ENCODE peak calls at places on chromosomes 16 and 17, in nine cellular contexts. Y is mucosa of descending colon; D is activated CD8-positive, alpha-beta memory T cell treated with anti-CD3 and anti-CD28 coated beads for 4 hours; R is A172; K is HT-29; U is stimulated activated CD8-positive, alpha-beta memory T cell treated with anti-CD3 and anti-CD28 coated beads, Interleukin-4, amount 100 ng/mL, for 1 hour; O is GM23248; S is globus pallidus; M is EL. C is an unnamed sample.

GRCh38 chr17:57445772-57446472 is 189.6 kb downstream of the MSI2 start:
- DNase-seq in U (no peak), K (no peak), Y (no peak), S (no peak), R (no peak), D (no peak), O (no peak), M (no peak), C (no peak)

GRCh38 chr16:56262148-56262878 is 71.0 kb downstream of the GNAO1 start:
- DNase-seq in M (no peak), D (no peak), R (no peak), U (no peak), O (no peak), S (no peak), Y (no peak), K (no peak), C (no peak)

GRCh38 chr17:76382803-76383644 is 1.4 kb upstream of the SPHK1 start:
- DNase-seq in D (peak; percentile 41), R (no peak), O (peak; percentile 89), U (peak; percentile 29), S (no peak), M (peak; percentile 85), Y (peak; percentile 77), K (peak; percentile 32), C (peak; percentile 89)

GRCh38 chr17:51259574-51260236 is at the start of gene MBTD1:
- DNase-seq in U (peak; percentile 90), S (peak; percentile 96), O (peak; percentile 92), Y (peak; percentile 94), M (peak; percentile 95), D (peak; percentile 90), R (peak; percentile 90), K (peak; percentile 95), C (peak; percentile 98)

GRCh38 chr17:71631483-71631882 is 489.3 kb upstream of the SOX9 start:
- DNase-seq in D (no peak), S (no peak), U (no peak), O (peak; percentile 63), M (peak; percentile 80), K (no peak), R (peak; percentile 87), Y (no peak), C (no peak)

GRCh38 chr17:77794846-77795245 is 163.7 kb upstream of the TNRC6C start:
- DNase-seq in O (no peak), U (no peak), S (no peak), R (no peak), Y (no peak), D (no peak), K (no peak), M (no peak), C (peak; percentile 30)

GRCh38 chr16:3548445-3548844 is 28.8 kb downstream of the NLRC3 start:
- DNase-seq in S (no peak), O (no peak), M (no peak), U (no peak), Y (no peak), D (no peak), R (no peak), K (no peak), C (no peak)

GRCh38 chr17:83109793-83110645 is 30.6 kb downstream of the METRNL start:
- DNase-seq in S (no peak), Y (peak; percentile 82), M (peak; percentile 99), K (peak; percentile 94), R (peak; percentile 100), U (no peak), O (peak; percentile 99), D (no peak), C (peak; percentile 97)

GRCh38 chr17:17983376-17983775 is 10.7 kb downstream of the DRC3 start:
- DNase-seq in Y (no peak), U (no peak), S (no peak), D (no peak), O (no peak), K (no peak), R (no peak), M (no peak), C (no peak)

GRCh38 chr17:61139219-61139618 is 260.4 kb upstream of the TBX2 start:
- DNase-seq in R (peak; percentile 58), Y (peak; percentile 40), O (peak; percentile 74), U (no peak), K (peak; percentile 71), D (peak; percentile 19), S (no peak), M (peak; percentile 85), C (no peak)

GRCh38 chr17:72930031-72930430 is 162.5 kb downstream of the SLC39A11 start:
- DNase-seq in M (no peak), R (no peak), U (no peak), D (no peak), O (no peak), K (no peak), S (no peak), Y (no peak), C (no peak)

GRCh38 chr17:74858672-74859438 is 830 bp downstream of the GRIN2C start:
- DNase-seq in O (no peak), M (peak; percentile 21), Y (no peak), S (no peak), U (no peak), R (no peak), D (no peak), K (no peak), C (no peak)

GRCh38 chr17:28960256-28961106 is 9.2 kb upstream of the PHF12 start:
- DNase-seq in S (no peak), O (no peak), K (no peak), U (no peak), M (no peak), Y (no peak), R (no peak), D (no peak), C (no peak)

GRCh38 chr16:49281843-49282642 is 405 bp upstream of the CBLN1 start:
- DNase-seq in M (peak; percentile 20), Y (peak; percentile 95), R (no peak), S (peak; percentile 89), O (peak; percentile 86), D (no peak), U (no peak), K (peak; percentile 89), C (peak; percentile 84)

GRCh38 chr17:885971-886571 is 93.5 kb downstream of the NXN start:
- DNase-seq in Y (no peak), O (no peak), K (no peak), M (no peak), D (no peak), U (no peak), S (no peak), R (no peak), C (no peak)

GRCh38 chr17:18248300-18248731 is 10.2 kb downstream of the FLII start:
- DNase-seq in K (peak; percentile 73), D (peak; percentile 41), Y (peak; percentile 72), S (peak; percentile 76), R (peak; percentile 71), U (no peak), M (peak; percentile 71), O (peak; percentile 76), C (no peak)

GRCh38 chr16:88703486-88704309 is 2.5 kb downstream of the RNF166 start:
- DNase-seq in D (peak; percentile 56), Y (peak; percentile 72), K (no peak), O (no peak), S (peak; percentile 63), M (no peak), R (no peak), U (peak; percentile 39), C (no peak)